ENCODE peak calls at places on chromosomes 4 and X, in six cellular contexts. B is neural progenitor cell; H is cardiac fibroblast; F is GM04503; Z is mucosa of descending colon; G is effector memory CD8-positive, alpha-beta T cell. E is an unnamed sample.

GRCh38 chrX:34218063-34218462 is 85.9 kb upstream of the FAM47A start:
- DNase-seq in B (no peak), H (peak; percentile 0), F (no peak), Z (no peak), G (no peak), E (no peak)

GRCh38 chr4:55253911-55254593 is 92.0 kb upstream of the SRD5A3 start:
- DNase-seq in B (peak; percentile 47), H (no peak), F (no peak), Z (no peak), G (no peak), E (no peak)

GRCh38 chrX:53580742-53581504 is 105.6 kb downstream of the HUWE1 start:
- DNase-seq in B (no peak), H (no peak), F (no peak), Z (no peak), G (no peak), E (no peak)

GRCh38 chrX:12701625-12702024 is 89.6 kb upstream of the PRPS2 start:
- DNase-seq in B (peak; percentile 82), H (peak; percentile 84), F (peak; percentile 10), Z (no peak), G (no peak), E (no peak)

GRCh38 chr4:83013931-83014330 is 3.3 kb upstream of the LIN54 start:
- DNase-seq in B (no peak), H (no peak), F (no peak), Z (no peak), G (no peak), E (no peak)

GRCh38 chr4:98166025-98166730 is 22.9 kb upstream of the STPG2 start:
- DNase-seq in B (no peak), H (no peak), F (no peak), Z (no peak), G (no peak), E (no peak)

GRCh38 chr4:25938251-25939186 is 24.5 kb downstream of the SMIM20 start:
- DNase-seq in B (no peak), H (peak; percentile 98), F (peak; percentile 73), Z (no peak), G (no peak), E (peak; percentile 21)

GRCh38 chr4:186693159-186693815 is 30.4 kb downstream of the FAT1 start:
- DNase-seq in B (no peak), H (peak; percentile 93), F (peak; percentile 76), Z (peak; percentile 75), G (no peak), E (peak; percentile 38)

GRCh38 chrX:102723456-102723855 is 2.9 kb downstream of the GPRASP3 start:
- DNase-seq in B (no peak), H (peak; percentile 6), F (no peak), Z (no peak), G (no peak), E (no peak)

GRCh38 chr4:118173956-118174355 is 139.7 kb downstream of the NDST3 start:
- DNase-seq in B (no peak), H (peak; percentile 45), F (peak; percentile 45), Z (no peak), G (no peak), E (peak; percentile 77)

GRCh38 chr4:106522839-106523238 is 154.3 kb upstream of the GIMD1 start:
- DNase-seq in B (peak; percentile 11), H (peak; percentile 24), F (peak; percentile 3), Z (no peak), G (no peak), E (no peak)

GRCh38 chr4:52106142-52106541 is 55.0 kb downstream of the SPATA18 start:
- DNase-seq in B (no peak), H (no peak), F (no peak), Z (no peak), G (no peak), E (no peak)

GRCh38 chr4:37815591-37815990 is 10.9 kb upstream of the PGM2 start:
- DNase-seq in B (no peak), H (no peak), F (no peak), Z (no peak), G (no peak), E (no peak)

GRCh38 chr4:173181769-173182374 is 13.3 kb downstream of the GALNT7 start:
- DNase-seq in B (no peak), H (peak; percentile 81), F (no peak), Z (no peak), G (no peak), E (peak; percentile 26)

GRCh38 chrX:139890991-139891700 is 41.7 kb downstream of the ATP11C start:
- DNase-seq in B (no peak), H (peak; percentile 80), F (no peak), Z (no peak), G (no peak), E (no peak)

GRCh38 chrX:26376037-26376708 is 160.2 kb downstream of the MAGEB5 start:
- DNase-seq in B (no peak), H (no peak), F (no peak), Z (no peak), G (no peak), E (no peak)

GRCh38 chr4:81378398-81378797 is 93.3 kb downstream of the RASGEF1B start:
- DNase-seq in B (no peak), H (no peak), F (no peak), Z (no peak), G (no peak), E (no peak)

GRCh38 chr4:89270792-89271191 is 36.8 kb downstream of the GPRIN3 start:
- DNase-seq in B (no peak), H (no peak), F (no peak), Z (no peak), G (no peak), E (no peak)

GRCh38 chrX:131792356-131792749 is 230.7 kb upstream of the STK26 start:
- DNase-seq in B (no peak), H (no peak), F (no peak), Z (peak; percentile 88), G (no peak), E (no peak)

GRCh38 chr4:32025840-32026459 is 1305.8 kb downstream of the PCDH7 start:
- DNase-seq in B (no peak), H (peak; percentile 40), F (no peak), Z (no peak), G (no peak), E (no peak)

GRCh38 chr4:176794151-176794550 is 1.4 kb upstream of the VEGFC start:
- DNase-seq in B (no peak), H (peak; percentile 96), F (peak; percentile 93), Z (no peak), G (no peak), E (peak; percentile 85)

GRCh38 chr4:7189475-7190277 is 2.7 kb upstream of the SORCS2 start:
- DNase-seq in B (peak; percentile 22), H (no peak), F (no peak), Z (peak; percentile 12), G (no peak), E (no peak)

GRCh38 chr4:129675036-129675435 is 579.1 kb downstream of the C4orf33 start:
- DNase-seq in B (no peak), H (no peak), F (no peak), Z (no peak), G (no peak), E (no peak)

GRCh38 chrX:152074163-152074562 is 64.2 kb downstream of the MAGEA10 start:
- DNase-seq in B (no peak), H (peak; percentile 20), F (no peak), Z (no peak), G (no peak), E (no peak)

GRCh38 chr4:8706221-8707044 is 113.9 kb downstream of the CPZ start:
- DNase-seq in B (no peak), H (no peak), F (no peak), Z (peak; percentile 17), G (no peak), E (no peak)

GRCh38 chr4:98522603-98523395 is 135.6 kb downstream of the TSPAN5 start:
- DNase-seq in B (peak; percentile 65), H (peak; percentile 94), F (peak; percentile 51), Z (no peak), G (no peak), E (peak; percentile 83)

GRCh38 chr4:155071962-155072361 is 136.5 kb upstream of the NPY2R start:
- DNase-seq in B (no peak), H (no peak), F (no peak), Z (no peak), G (no peak), E (no peak)

GRCh38 chrX:20609916-20610415 is 343.3 kb upstream of the RPS6KA3 start:
- DNase-seq in B (no peak), H (no peak), F (no peak), Z (no peak), G (no peak), E (no peak)

GRCh38 chr4:5822617-5823016 is 70.3 kb downstream of the CRMP1 start:
- DNase-seq in B (no peak), H (no peak), F (no peak), Z (no peak), G (no peak), E (no peak)

GRCh38 chr4:22460266-22460665 is 55.6 kb downstream of the ADGRA3 start:
- DNase-seq in B (no peak), H (no peak), F (no peak), Z (no peak), G (no peak), E (no peak)

GRCh38 chrX:9897761-9898161 is 69.4 kb upstream of the CLDN34 start:
- DNase-seq in B (no peak), H (peak; percentile 77), F (peak; percentile 89), Z (no peak), G (no peak), E (peak; percentile 88)

GRCh38 chr4:65918217-65918616 is 247.9 kb upstream of the EPHA5 start:
- DNase-seq in B (peak; percentile 18), H (no peak), F (no peak), Z (no peak), G (no peak), E (no peak)

E was measured in AG04449.